ENCODE peak calls at places on chromosomes 4 and X, in six cellular contexts. One of them, this sample, is unnamed.

GRCh38 chr4:99117876-99118693 is 26.0 kb downstream of the ADH4 start:
- DNase-seq in HCT116: no peak
- DNase-seq in NCI-H2029 treated with DMSO at 0.1 percent for 48 hours: no peak
- DNase-seq in NCI-H1417 treated with DMSO at 0.1 percent for 48 hours: no peak
- DNase-seq in A549: peak
- DNase-seq in tibial artery: no peak
- DNase-seq in this sample: peak

GRCh38 chr4:145829629-145830395 is 108.8 kb downstream of the ZNF827 start:
- DNase-seq in HCT116: no peak
- DNase-seq in NCI-H2029 treated with DMSO at 0.1 percent for 48 hours: no peak
- DNase-seq in NCI-H1417 treated with DMSO at 0.1 percent for 48 hours: no peak
- DNase-seq in A549: no peak
- DNase-seq in tibial artery: no peak
- DNase-seq in this sample: no peak

GRCh38 chr4:39706829-39707511 is 9.0 kb downstream of the UBE2K start:
- DNase-seq in HCT116: no peak
- DNase-seq in NCI-H2029 treated with DMSO at 0.1 percent for 48 hours: no peak
- DNase-seq in NCI-H1417 treated with DMSO at 0.1 percent for 48 hours: no peak
- DNase-seq in A549: peak
- DNase-seq in tibial artery: peak
- DNase-seq in this sample: no peak

GRCh38 chrX:38375888-38376287 is 23.5 kb downstream of the OTC start:
- DNase-seq in HCT116: peak
- DNase-seq in NCI-H2029 treated with DMSO at 0.1 percent for 48 hours: no peak
- DNase-seq in NCI-H1417 treated with DMSO at 0.1 percent for 48 hours: no peak
- DNase-seq in A549: peak
- DNase-seq in tibial artery: no peak
- DNase-seq in this sample: no peak

GRCh38 chr4:37665347-37666009 is 20.7 kb downstream of the RELL1 start:
- DNase-seq in HCT116: no peak
- DNase-seq in NCI-H2029 treated with DMSO at 0.1 percent for 48 hours: no peak
- DNase-seq in NCI-H1417 treated with DMSO at 0.1 percent for 48 hours: no peak
- DNase-seq in A549: no peak
- DNase-seq in tibial artery: no peak
- DNase-seq in this sample: no peak

GRCh38 chr4:102627831-102628523 is 126.8 kb downstream of the NFKB1 start:
- DNase-seq in HCT116: peak
- DNase-seq in NCI-H2029 treated with DMSO at 0.1 percent for 48 hours: no peak
- DNase-seq in NCI-H1417 treated with DMSO at 0.1 percent for 48 hours: no peak
- DNase-seq in A549: peak
- DNase-seq in tibial artery: no peak
- DNase-seq in this sample: no peak

GRCh38 chrX:48648299-48648698 is 35.3 kb upstream of the WAS start:
- DNase-seq in HCT116: no peak
- DNase-seq in NCI-H2029 treated with DMSO at 0.1 percent for 48 hours: no peak
- DNase-seq in NCI-H1417 treated with DMSO at 0.1 percent for 48 hours: peak
- DNase-seq in A549: peak
- DNase-seq in tibial artery: peak
- DNase-seq in this sample: peak

GRCh38 chr4:13427599-13428325 is 56.4 kb downstream of the RAB28 start:
- DNase-seq in HCT116: no peak
- DNase-seq in NCI-H2029 treated with DMSO at 0.1 percent for 48 hours: no peak
- DNase-seq in NCI-H1417 treated with DMSO at 0.1 percent for 48 hours: no peak
- DNase-seq in A549: no peak
- DNase-seq in tibial artery: no peak
- DNase-seq in this sample: no peak

GRCh38 chr4:145536044-145536443 is 54.4 kb downstream of the SMAD1 start:
- DNase-seq in HCT116: no peak
- DNase-seq in NCI-H2029 treated with DMSO at 0.1 percent for 48 hours: no peak
- DNase-seq in NCI-H1417 treated with DMSO at 0.1 percent for 48 hours: no peak
- DNase-seq in A549: no peak
- DNase-seq in tibial artery: no peak
- DNase-seq in this sample: no peak

GRCh38 chr4:173001571-173001970 is 167.0 kb upstream of the GALNT7 start:
- DNase-seq in HCT116: no peak
- DNase-seq in NCI-H2029 treated with DMSO at 0.1 percent for 48 hours: no peak
- DNase-seq in NCI-H1417 treated with DMSO at 0.1 percent for 48 hours: no peak
- DNase-seq in A549: no peak
- DNase-seq in tibial artery: no peak
- DNase-seq in this sample: no peak

GRCh38 chr4:28010543-28011235 is 1150.0 kb downstream of the STIM2 start:
- DNase-seq in HCT116: no peak
- DNase-seq in NCI-H2029 treated with DMSO at 0.1 percent for 48 hours: no peak
- DNase-seq in NCI-H1417 treated with DMSO at 0.1 percent for 48 hours: no peak
- DNase-seq in A549: no peak
- DNase-seq in tibial artery: no peak
- DNase-seq in this sample: no peak

GRCh38 chrX:13469963-13470679 is 99.3 kb upstream of the EGFL6 start:
- DNase-seq in HCT116: no peak
- DNase-seq in NCI-H2029 treated with DMSO at 0.1 percent for 48 hours: no peak
- DNase-seq in NCI-H1417 treated with DMSO at 0.1 percent for 48 hours: no peak
- DNase-seq in A549: peak
- DNase-seq in tibial artery: no peak
- DNase-seq in this sample: no peak

GRCh38 chrX:54564942-54565341 is 34.9 kb downstream of the GNL3L start:
- DNase-seq in HCT116: no peak
- DNase-seq in NCI-H2029 treated with DMSO at 0.1 percent for 48 hours: no peak
- DNase-seq in NCI-H1417 treated with DMSO at 0.1 percent for 48 hours: no peak
- DNase-seq in A549: no peak
- DNase-seq in tibial artery: no peak
- DNase-seq in this sample: no peak

GRCh38 chrX:29466441-29466840 is 748.9 kb upstream of the MAGEB2 start:
- DNase-seq in HCT116: no peak
- DNase-seq in NCI-H2029 treated with DMSO at 0.1 percent for 48 hours: no peak
- DNase-seq in NCI-H1417 treated with DMSO at 0.1 percent for 48 hours: no peak
- DNase-seq in A549: no peak
- DNase-seq in tibial artery: no peak
- DNase-seq in this sample: no peak

GRCh38 chrX:31443654-31444053 is 371.8 kb upstream of the FTHL17 start:
- DNase-seq in HCT116: no peak
- DNase-seq in NCI-H2029 treated with DMSO at 0.1 percent for 48 hours: no peak
- DNase-seq in NCI-H1417 treated with DMSO at 0.1 percent for 48 hours: no peak
- DNase-seq in A549: no peak
- DNase-seq in tibial artery: no peak
- DNase-seq in this sample: no peak

GRCh38 chr4:54098375-54098774 is 1.6 kb upstream of the GSX2 start:
- DNase-seq in HCT116: no peak
- DNase-seq in NCI-H2029 treated with DMSO at 0.1 percent for 48 hours: no peak
- DNase-seq in NCI-H1417 treated with DMSO at 0.1 percent for 48 hours: no peak
- DNase-seq in A549: no peak
- DNase-seq in tibial artery: no peak
- DNase-seq in this sample: no peak

GRCh38 chr4:148284526-148285193 is 157.6 kb downstream of the NR3C2 start:
- DNase-seq in HCT116: no peak
- DNase-seq in NCI-H2029 treated with DMSO at 0.1 percent for 48 hours: no peak
- DNase-seq in NCI-H1417 treated with DMSO at 0.1 percent for 48 hours: no peak
- DNase-seq in A549: no peak
- DNase-seq in tibial artery: no peak
- DNase-seq in this sample: no peak

GRCh38 chrX:72203421-72203820 is 21.9 kb downstream of the PIN4 start:
- DNase-seq in HCT116: no peak
- DNase-seq in NCI-H2029 treated with DMSO at 0.1 percent for 48 hours: no peak
- DNase-seq in NCI-H1417 treated with DMSO at 0.1 percent for 48 hours: no peak
- DNase-seq in A549: no peak
- DNase-seq in tibial artery: no peak
- DNase-seq in this sample: no peak

GRCh38 chr4:55386073-55386472 is 9.7 kb upstream of the TMEM165 start:
- DNase-seq in HCT116: peak
- DNase-seq in NCI-H2029 treated with DMSO at 0.1 percent for 48 hours: no peak
- DNase-seq in NCI-H1417 treated with DMSO at 0.1 percent for 48 hours: no peak
- DNase-seq in A549: no peak
- DNase-seq in tibial artery: no peak
- DNase-seq in this sample: peak

This sample was measured in globus pallidus.